ENCODE peak calls at places on chromosome 11, in eight cellular contexts. F is uterus; J is stomach; L is tibial nerve; V is COR-L47; D is activated CD4-positive, alpha-beta T cell treated with anti-CD3 and anti-CD28 coated beads, Interleukin-2, amount 10 ng/mL, durations not matched to agents 24 days and 14 days; Q is HCT116; P is CD8-positive, alpha-beta memory T cell. K is an unnamed sample.

GRCh38 chr11:128632151-128632791 is 44.9 kb upstream of the ETS1 start:
- DNase-seq in F (no peak), J (no peak), L (peak), V (peak), D (peak), Q (peak), P (no peak), K (no peak)

GRCh38 chr11:117084992-117085391 is 13.2 kb downstream of the SIK3 start:
- DNase-seq in F (no peak), J (no peak), L (no peak), V (no peak), D (no peak), Q (no peak), P (no peak), K (no peak)

GRCh38 chr11:9535189-9535781 is 38.2 kb upstream of the WEE1 start:
- DNase-seq in F (peak), J (peak), L (peak), V (peak), D (peak), Q (peak), P (peak), K (peak)

GRCh38 chr11:34576331-34576730 is 44.6 kb upstream of the EHF start:
- DNase-seq in F (no peak), J (no peak), L (no peak), V (no peak), D (no peak), Q (no peak), P (no peak), K (no peak)

GRCh38 chr11:88059326-88059725 is 115.9 kb downstream of the RAB38 start:
- DNase-seq in F (no peak), J (no peak), L (no peak), V (no peak), D (no peak), Q (no peak), P (no peak), K (no peak)

GRCh38 chr11:121650520-121651266 is 197.9 kb upstream of the SORL1-AS1 start:
- DNase-seq in F (no peak), J (no peak), L (no peak), V (no peak), D (no peak), Q (no peak), P (no peak), K (peak)

GRCh38 chr11:110447897-110448522 is 18.3 kb downstream of the FDX1 start:
- DNase-seq in F (no peak), J (no peak), L (no peak), V (no peak), D (no peak), Q (no peak), P (no peak), K (no peak)

GRCh38 chr11:57299150-57299737 is 25.5 kb downstream of the TNKS1BP1 start:
- DNase-seq in F (no peak), J (no peak), L (no peak), V (no peak), D (no peak), Q (no peak), P (no peak), K (no peak)

GRCh38 chr11:74849525-74850391 is 99.1 kb downstream of the XRRA1 start:
- DNase-seq in F (no peak), J (no peak), L (no peak), V (no peak), D (no peak), Q (no peak), P (no peak), K (no peak)

GRCh38 chr11:64725601-64726139 is 2.7 kb upstream of the NRXN2 start:
- DNase-seq in F (no peak), J (no peak), L (no peak), V (no peak), D (no peak), Q (no peak), P (no peak), K (no peak)

GRCh38 chr11:122197055-122197987 is 81.3 kb upstream of the BLID start:
- DNase-seq in F (peak), J (no peak), L (no peak), V (no peak), D (no peak), Q (peak), P (no peak), K (no peak)

GRCh38 chr11:56214537-56214936 is 19.5 kb downstream of the OR5T2 start:
- DNase-seq in F (no peak), J (no peak), L (no peak), V (no peak), D (no peak), Q (no peak), P (no peak), K (no peak)

GRCh38 chr11:46294365-46295309 is 17.2 kb downstream of the CREB3L1 start:
- DNase-seq in F (peak), J (peak), L (no peak), V (no peak), D (no peak), Q (no peak), P (no peak), K (no peak)

GRCh38 chr11:105244157-105244820 is 104.7 kb upstream of the CARD18 start:
- DNase-seq in F (no peak), J (no peak), L (no peak), V (no peak), D (no peak), Q (peak), P (no peak), K (no peak)

GRCh38 chr11:75673977-75674582 is 5.2 kb upstream of the MAP6 start:
- DNase-seq in F (no peak), J (no peak), L (no peak), V (no peak), D (peak), Q (peak), P (no peak), K (no peak)

GRCh38 chr11:34416088-34416487 is 22.6 kb upstream of the CAT start:
- DNase-seq in F (no peak), J (no peak), L (no peak), V (no peak), D (no peak), Q (no peak), P (no peak), K (no peak)

GRCh38 chr11:123653997-123654565 is 343 bp downstream of the SCN3B start:
- DNase-seq in F (no peak), J (peak), L (no peak), V (peak), D (peak), Q (no peak), P (no peak), K (peak)

GRCh38 chr11:63866211-63866610 is 27.3 kb downstream of the MARK2 start:
- DNase-seq in F (peak), J (peak), L (peak), V (peak), D (peak), Q (no peak), P (peak), K (peak)

GRCh38 chr11:33389635-33390034 is 132.5 kb downstream of the HIPK3 start:
- DNase-seq in F (no peak), J (no peak), L (no peak), V (no peak), D (no peak), Q (no peak), P (no peak), K (no peak)

GRCh38 chr11:47186076-47186936 is at the start of gene PACSIN3:
- DNase-seq in F (no peak), J (peak), L (no peak), V (no peak), D (peak), Q (no peak), P (peak), K (peak)

GRCh38 chr11:67266424-67267187 is at the start of gene GRK2:
- DNase-seq in F (peak), J (peak), L (no peak), V (no peak), D (peak), Q (no peak), P (peak), K (peak)

GRCh38 chr11:20112291-20113146 is 47.8 kb downstream of the DBX1 start:
- DNase-seq in F (peak), J (peak), L (peak), V (peak), D (no peak), Q (peak), P (no peak), K (no peak)

GRCh38 chr11:74004694-74005615 is 3.9 kb downstream of the UCP3 start:
- DNase-seq in F (no peak), J (peak), L (no peak), V (no peak), D (peak), Q (no peak), P (peak), K (peak)

GRCh38 chr11:120336641-120337132 is 474 bp downstream of the ARHGEF12 start:
- DNase-seq in F (peak), J (no peak), L (no peak), V (no peak), D (peak), Q (no peak), P (peak), K (no peak)

GRCh38 chr11:93905384-93905783 is 55.0 kb upstream of the VSTM5 start:
- DNase-seq in F (no peak), J (no peak), L (no peak), V (no peak), D (no peak), Q (no peak), P (no peak), K (no peak)

GRCh38 chr11:58573451-58574104 is 2.1 kb downstream of the LPXN start:
- DNase-seq in F (peak), J (no peak), L (peak), V (no peak), D (peak), Q (no peak), P (peak), K (peak)

GRCh38 chr11:61949169-61950034 is 749 bp upstream of the BEST1 start:
- DNase-seq in F (peak), J (no peak), L (peak), V (peak), D (peak), Q (peak), P (no peak), K (no peak)

GRCh38 chr11:71999813-72000590 is 1.3 kb downstream of the IL18BP start:
- DNase-seq in F (no peak), J (no peak), L (no peak), V (no peak), D (no peak), Q (no peak), P (no peak), K (no peak)

GRCh38 chr11:67382481-67383136 is 9.2 kb upstream of the RAD9A start:
- DNase-seq in F (peak), J (peak), L (peak), V (peak), D (peak), Q (peak), P (peak), K (peak)

GRCh38 chr11:114208371-114208770 is 87.8 kb upstream of the NNMT start:
- DNase-seq in F (no peak), J (no peak), L (no peak), V (no peak), D (peak), Q (no peak), P (peak), K (peak)

GRCh38 chr11:106178361-106178760 is 100.9 kb downstream of the AASDHPPT start:
- DNase-seq in F (no peak), J (no peak), L (no peak), V (no peak), D (no peak), Q (no peak), P (no peak), K (no peak)

GRCh38 chr11:132941024-132941646 is 591.2 kb downstream of the OPCML start:
- DNase-seq in F (no peak), J (no peak), L (peak), V (no peak), D (peak), Q (no peak), P (no peak), K (no peak)

GRCh38 chr11:31827458-31828206 is 16.5 kb upstream of the PAX6 start:
- DNase-seq in F (no peak), J (no peak), L (no peak), V (no peak), D (peak), Q (no peak), P (no peak), K (no peak)